ENCODE peak calls at places on chromosomes 11 and 22, in nine cellular contexts. One of them, this sample, is unnamed.
A peak's percentile ranks its signal among the peaks of the same experiment; 100 is the strongest.

GRCh38 chr11:110092577-110093406 is at the start of gene ZC3H12C:
- DNase-seq in SJCRH30: peak; percentile 84
- DNase-seq in GM19239: peak; percentile 57
- DNase-seq in stimulated activated naive CD4-positive, alpha-beta T cell: no peak
- DNase-seq in ACHN: peak; percentile 90
- DNase-seq in activated CD4-positive, alpha-beta T cell treated with anti-CD3 and anti-CD28 coated beads for 48 hours: peak; percentile 56
- DNase-seq in T-cell: no peak
- DNase-seq in stimulated activated naive B cell treated with anti-CD40 and anti-IgM and Interleukin-4, amounts not matched to agents 10 μg/mL and 1 μg/mL and 100 μg/mL, for 72 hours: peak; percentile 75
- DNase-seq in mucosa of descending colon: peak; percentile 86
- DNase-seq in this sample: peak; percentile 89

GRCh38 chr11:13699870-13700269 is 31.4 kb downstream of the FAR1 start:
- DNase-seq in SJCRH30: no peak
- DNase-seq in GM19239: no peak
- DNase-seq in stimulated activated naive CD4-positive, alpha-beta T cell: no peak
- DNase-seq in ACHN: no peak
- DNase-seq in activated CD4-positive, alpha-beta T cell treated with anti-CD3 and anti-CD28 coated beads for 48 hours: no peak
- DNase-seq in T-cell: no peak
- DNase-seq in stimulated activated naive B cell treated with anti-CD40 and anti-IgM and Interleukin-4, amounts not matched to agents 10 μg/mL and 1 μg/mL and 100 μg/mL, for 72 hours: no peak
- DNase-seq in mucosa of descending colon: no peak
- DNase-seq in this sample: no peak

GRCh38 chr22:17376950-17377349 is 7.7 kb downstream of the CECR2 start:
- DNase-seq in SJCRH30: no peak
- DNase-seq in GM19239: no peak
- DNase-seq in stimulated activated naive CD4-positive, alpha-beta T cell: no peak
- DNase-seq in ACHN: no peak
- DNase-seq in activated CD4-positive, alpha-beta T cell treated with anti-CD3 and anti-CD28 coated beads for 48 hours: no peak
- DNase-seq in T-cell: no peak
- DNase-seq in stimulated activated naive B cell treated with anti-CD40 and anti-IgM and Interleukin-4, amounts not matched to agents 10 μg/mL and 1 μg/mL and 100 μg/mL, for 72 hours: no peak
- DNase-seq in mucosa of descending colon: no peak
- DNase-seq in this sample: no peak

GRCh38 chr11:86011175-86011574 is 57.7 kb downstream of the PICALM start:
- DNase-seq in SJCRH30: no peak
- DNase-seq in GM19239: no peak
- DNase-seq in stimulated activated naive CD4-positive, alpha-beta T cell: no peak
- DNase-seq in ACHN: no peak
- DNase-seq in activated CD4-positive, alpha-beta T cell treated with anti-CD3 and anti-CD28 coated beads for 48 hours: no peak
- DNase-seq in T-cell: no peak
- DNase-seq in stimulated activated naive B cell treated with anti-CD40 and anti-IgM and Interleukin-4, amounts not matched to agents 10 μg/mL and 1 μg/mL and 100 μg/mL, for 72 hours: no peak
- DNase-seq in mucosa of descending colon: no peak
- DNase-seq in this sample: no peak

GRCh38 chr11:2975594-2975993 is 16.5 kb downstream of the NAP1L4 start:
- DNase-seq in SJCRH30: peak; percentile 54
- DNase-seq in GM19239: no peak
- DNase-seq in stimulated activated naive CD4-positive, alpha-beta T cell: peak; percentile 26
- DNase-seq in ACHN: peak; percentile 34
- DNase-seq in activated CD4-positive, alpha-beta T cell treated with anti-CD3 and anti-CD28 coated beads for 48 hours: peak; percentile 41
- DNase-seq in T-cell: peak; percentile 21
- DNase-seq in stimulated activated naive B cell treated with anti-CD40 and anti-IgM and Interleukin-4, amounts not matched to agents 10 μg/mL and 1 μg/mL and 100 μg/mL, for 72 hours: no peak
- DNase-seq in mucosa of descending colon: no peak
- DNase-seq in this sample: no peak

GRCh38 chr11:23688835-23689234 is 808.0 kb upstream of the LUZP2 start:
- DNase-seq in SJCRH30: no peak
- DNase-seq in GM19239: no peak
- DNase-seq in stimulated activated naive CD4-positive, alpha-beta T cell: no peak
- DNase-seq in ACHN: no peak
- DNase-seq in activated CD4-positive, alpha-beta T cell treated with anti-CD3 and anti-CD28 coated beads for 48 hours: no peak
- DNase-seq in T-cell: no peak
- DNase-seq in stimulated activated naive B cell treated with anti-CD40 and anti-IgM and Interleukin-4, amounts not matched to agents 10 μg/mL and 1 μg/mL and 100 μg/mL, for 72 hours: no peak
- DNase-seq in mucosa of descending colon: no peak
- DNase-seq in this sample: no peak

GRCh38 chr11:127919206-127920000 is 668.0 kb downstream of the ETS1 start:
- DNase-seq in SJCRH30: no peak
- DNase-seq in GM19239: no peak
- DNase-seq in stimulated activated naive CD4-positive, alpha-beta T cell: no peak
- DNase-seq in ACHN: no peak
- DNase-seq in activated CD4-positive, alpha-beta T cell treated with anti-CD3 and anti-CD28 coated beads for 48 hours: peak; percentile 20
- DNase-seq in T-cell: no peak
- DNase-seq in stimulated activated naive B cell treated with anti-CD40 and anti-IgM and Interleukin-4, amounts not matched to agents 10 μg/mL and 1 μg/mL and 100 μg/mL, for 72 hours: no peak
- DNase-seq in mucosa of descending colon: no peak
- DNase-seq in this sample: no peak

GRCh38 chr11:2779981-2780849 is 80.4 kb upstream of the KCNQ1OT1 start:
- DNase-seq in SJCRH30: peak; percentile 27
- DNase-seq in GM19239: no peak
- DNase-seq in stimulated activated naive CD4-positive, alpha-beta T cell: no peak
- DNase-seq in ACHN: no peak
- DNase-seq in activated CD4-positive, alpha-beta T cell treated with anti-CD3 and anti-CD28 coated beads for 48 hours: peak; percentile 1
- DNase-seq in T-cell: no peak
- DNase-seq in stimulated activated naive B cell treated with anti-CD40 and anti-IgM and Interleukin-4, amounts not matched to agents 10 μg/mL and 1 μg/mL and 100 μg/mL, for 72 hours: peak; percentile 0
- DNase-seq in mucosa of descending colon: peak; percentile 10
- DNase-seq in this sample: peak; percentile 49

GRCh38 chr22:24330636-24331035 is 60.0 kb downstream of the SPECC1L start:
- DNase-seq in SJCRH30: no peak
- DNase-seq in GM19239: no peak
- DNase-seq in stimulated activated naive CD4-positive, alpha-beta T cell: no peak
- DNase-seq in ACHN: no peak
- DNase-seq in activated CD4-positive, alpha-beta T cell treated with anti-CD3 and anti-CD28 coated beads for 48 hours: no peak
- DNase-seq in T-cell: no peak
- DNase-seq in stimulated activated naive B cell treated with anti-CD40 and anti-IgM and Interleukin-4, amounts not matched to agents 10 μg/mL and 1 μg/mL and 100 μg/mL, for 72 hours: no peak
- DNase-seq in mucosa of descending colon: no peak
- DNase-seq in this sample: no peak

GRCh38 chr11:76166314-76166713 is 40.0 kb downstream of the WNT11 start:
- DNase-seq in SJCRH30: no peak
- DNase-seq in GM19239: peak; percentile 46
- DNase-seq in stimulated activated naive CD4-positive, alpha-beta T cell: no peak
- DNase-seq in ACHN: peak; percentile 18
- DNase-seq in activated CD4-positive, alpha-beta T cell treated with anti-CD3 and anti-CD28 coated beads for 48 hours: peak; percentile 40
- DNase-seq in T-cell: no peak
- DNase-seq in stimulated activated naive B cell treated with anti-CD40 and anti-IgM and Interleukin-4, amounts not matched to agents 10 μg/mL and 1 μg/mL and 100 μg/mL, for 72 hours: peak; percentile 46
- DNase-seq in mucosa of descending colon: no peak
- DNase-seq in this sample: no peak

GRCh38 chr11:107857550-107858216 is 904 bp downstream of the SLC35F2 start:
- DNase-seq in SJCRH30: no peak
- DNase-seq in GM19239: no peak
- DNase-seq in stimulated activated naive CD4-positive, alpha-beta T cell: no peak
- DNase-seq in ACHN: no peak
- DNase-seq in activated CD4-positive, alpha-beta T cell treated with anti-CD3 and anti-CD28 coated beads for 48 hours: no peak
- DNase-seq in T-cell: no peak
- DNase-seq in stimulated activated naive B cell treated with anti-CD40 and anti-IgM and Interleukin-4, amounts not matched to agents 10 μg/mL and 1 μg/mL and 100 μg/mL, for 72 hours: no peak
- DNase-seq in mucosa of descending colon: no peak
- DNase-seq in this sample: no peak

GRCh38 chr22:33330534-33330933 is 272.4 kb upstream of the SYN3 start:
- DNase-seq in SJCRH30: no peak
- DNase-seq in GM19239: no peak
- DNase-seq in stimulated activated naive CD4-positive, alpha-beta T cell: no peak
- DNase-seq in ACHN: no peak
- DNase-seq in activated CD4-positive, alpha-beta T cell treated with anti-CD3 and anti-CD28 coated beads for 48 hours: no peak
- DNase-seq in T-cell: no peak
- DNase-seq in stimulated activated naive B cell treated with anti-CD40 and anti-IgM and Interleukin-4, amounts not matched to agents 10 μg/mL and 1 μg/mL and 100 μg/mL, for 72 hours: no peak
- DNase-seq in mucosa of descending colon: no peak
- DNase-seq in this sample: no peak

GRCh38 chr11:115611343-115611742 is 107.1 kb upstream of the CADM1 start:
- DNase-seq in SJCRH30: no peak
- DNase-seq in GM19239: no peak
- DNase-seq in stimulated activated naive CD4-positive, alpha-beta T cell: no peak
- DNase-seq in ACHN: no peak
- DNase-seq in activated CD4-positive, alpha-beta T cell treated with anti-CD3 and anti-CD28 coated beads for 48 hours: no peak
- DNase-seq in T-cell: no peak
- DNase-seq in stimulated activated naive B cell treated with anti-CD40 and anti-IgM and Interleukin-4, amounts not matched to agents 10 μg/mL and 1 μg/mL and 100 μg/mL, for 72 hours: no peak
- DNase-seq in mucosa of descending colon: no peak
- DNase-seq in this sample: no peak

GRCh38 chr11:12278766-12279671 is 98.4 kb upstream of the PARVA start:
- DNase-seq in SJCRH30: no peak
- DNase-seq in GM19239: no peak
- DNase-seq in stimulated activated naive CD4-positive, alpha-beta T cell: no peak
- DNase-seq in ACHN: no peak
- DNase-seq in activated CD4-positive, alpha-beta T cell treated with anti-CD3 and anti-CD28 coated beads for 48 hours: peak; percentile 0
- DNase-seq in T-cell: no peak
- DNase-seq in stimulated activated naive B cell treated with anti-CD40 and anti-IgM and Interleukin-4, amounts not matched to agents 10 μg/mL and 1 μg/mL and 100 μg/mL, for 72 hours: no peak
- DNase-seq in mucosa of descending colon: no peak
- DNase-seq in this sample: no peak

GRCh38 chr11:30868495-30869130 is 282.5 kb upstream of the MPPED2 start:
- DNase-seq in SJCRH30: no peak
- DNase-seq in GM19239: no peak
- DNase-seq in stimulated activated naive CD4-positive, alpha-beta T cell: no peak
- DNase-seq in ACHN: no peak
- DNase-seq in activated CD4-positive, alpha-beta T cell treated with anti-CD3 and anti-CD28 coated beads for 48 hours: no peak
- DNase-seq in T-cell: no peak
- DNase-seq in stimulated activated naive B cell treated with anti-CD40 and anti-IgM and Interleukin-4, amounts not matched to agents 10 μg/mL and 1 μg/mL and 100 μg/mL, for 72 hours: no peak
- DNase-seq in mucosa of descending colon: no peak
- DNase-seq in this sample: no peak

GRCh38 chr11:113313601-113314000 is 782 bp upstream of the TTC12 start:
- DNase-seq in SJCRH30: no peak
- DNase-seq in GM19239: no peak
- DNase-seq in stimulated activated naive CD4-positive, alpha-beta T cell: no peak
- DNase-seq in ACHN: no peak
- DNase-seq in activated CD4-positive, alpha-beta T cell treated with anti-CD3 and anti-CD28 coated beads for 48 hours: peak; percentile 24
- DNase-seq in T-cell: no peak
- DNase-seq in stimulated activated naive B cell treated with anti-CD40 and anti-IgM and Interleukin-4, amounts not matched to agents 10 μg/mL and 1 μg/mL and 100 μg/mL, for 72 hours: no peak
- DNase-seq in mucosa of descending colon: no peak
- DNase-seq in this sample: no peak

GRCh38 chr11:10480026-10480425 is 25.0 kb downstream of the AMPD3 start:
- DNase-seq in SJCRH30: no peak
- DNase-seq in GM19239: no peak
- DNase-seq in stimulated activated naive CD4-positive, alpha-beta T cell: no peak
- DNase-seq in ACHN: no peak
- DNase-seq in activated CD4-positive, alpha-beta T cell treated with anti-CD3 and anti-CD28 coated beads for 48 hours: no peak
- DNase-seq in T-cell: no peak
- DNase-seq in stimulated activated naive B cell treated with anti-CD40 and anti-IgM and Interleukin-4, amounts not matched to agents 10 μg/mL and 1 μg/mL and 100 μg/mL, for 72 hours: no peak
- DNase-seq in mucosa of descending colon: no peak
- DNase-seq in this sample: no peak

GRCh38 chr11:114366331-114367243 is 33.7 kb downstream of the C11orf71 start:
- DNase-seq in SJCRH30: peak; percentile 11
- DNase-seq in GM19239: no peak
- DNase-seq in stimulated activated naive CD4-positive, alpha-beta T cell: no peak
- DNase-seq in ACHN: peak; percentile 83
- DNase-seq in activated CD4-positive, alpha-beta T cell treated with anti-CD3 and anti-CD28 coated beads for 48 hours: no peak
- DNase-seq in T-cell: no peak
- DNase-seq in stimulated activated naive B cell treated with anti-CD40 and anti-IgM and Interleukin-4, amounts not matched to agents 10 μg/mL and 1 μg/mL and 100 μg/mL, for 72 hours: no peak
- DNase-seq in mucosa of descending colon: no peak
- DNase-seq in this sample: no peak

GRCh38 chr22:43151251-43152000 is at the start of gene TSPO:
- DNase-seq in SJCRH30: no peak
- DNase-seq in GM19239: peak; percentile 59
- DNase-seq in stimulated activated naive CD4-positive, alpha-beta T cell: peak; percentile 51
- DNase-seq in ACHN: peak; percentile 48
- DNase-seq in activated CD4-positive, alpha-beta T cell treated with anti-CD3 and anti-CD28 coated beads for 48 hours: peak; percentile 65
- DNase-seq in T-cell: peak; percentile 47
- DNase-seq in stimulated activated naive B cell treated with anti-CD40 and anti-IgM and Interleukin-4, amounts not matched to agents 10 μg/mL and 1 μg/mL and 100 μg/mL, for 72 hours: no peak
- DNase-seq in mucosa of descending colon: peak; percentile 84
- DNase-seq in this sample: peak; percentile 88